ENCODE peak calls at places on chromosomes 12 and 14, in seven cellular contexts. One of them, this sample, is unnamed.

GRCh38 chr12:11500222-11500860 is 105.0 kb upstream of the PRB2 start:
- DNase-seq in head of caudate nucleus: peak; percentile 88
- DNase-seq in NCI-H1930: peak; percentile 29
- DNase-seq in tibial artery: peak; percentile 66
- DNase-seq in nephron progenitor cell: peak; percentile 99
- DNase-seq in BJ: no peak
- DNase-seq in fibroblast of villous mesenchyme: peak; percentile 71
- DNase-seq in this sample: peak; percentile 15

GRCh38 chr14:56004807-56005579 is 113.2 kb upstream of the PELI2 start:
- DNase-seq in head of caudate nucleus: no peak
- DNase-seq in NCI-H1930: no peak
- DNase-seq in tibial artery: peak; percentile 26
- DNase-seq in nephron progenitor cell: no peak
- DNase-seq in BJ: peak; percentile 35
- DNase-seq in fibroblast of villous mesenchyme: peak; percentile 85
- DNase-seq in this sample: peak; percentile 44

GRCh38 chr12:49783917-49784676 is 42.7 kb downstream of the TMBIM6 start:
- DNase-seq in head of caudate nucleus: no peak
- DNase-seq in NCI-H1930: no peak
- DNase-seq in tibial artery: no peak
- DNase-seq in nephron progenitor cell: no peak
- DNase-seq in BJ: peak; percentile 63
- DNase-seq in fibroblast of villous mesenchyme: peak; percentile 88
- DNase-seq in this sample: peak; percentile 80

GRCh38 chr14:87566986-87567385 is 426.0 kb downstream of the GALC start:
- DNase-seq in head of caudate nucleus: no peak
- DNase-seq in NCI-H1930: no peak
- DNase-seq in tibial artery: no peak
- DNase-seq in nephron progenitor cell: no peak
- DNase-seq in BJ: peak; percentile 58
- DNase-seq in fibroblast of villous mesenchyme: peak; percentile 65
- DNase-seq in this sample: no peak

GRCh38 chr12:8628731-8629130 is 16.1 kb upstream of the AICDA start:
- DNase-seq in head of caudate nucleus: no peak
- DNase-seq in NCI-H1930: no peak
- DNase-seq in tibial artery: no peak
- DNase-seq in nephron progenitor cell: no peak
- DNase-seq in BJ: no peak
- DNase-seq in fibroblast of villous mesenchyme: no peak
- DNase-seq in this sample: no peak

GRCh38 chr12:14560904-14561574 is 6.6 kb downstream of the PLBD1 start:
- DNase-seq in head of caudate nucleus: no peak
- DNase-seq in NCI-H1930: no peak
- DNase-seq in tibial artery: no peak
- DNase-seq in nephron progenitor cell: no peak
- DNase-seq in BJ: no peak
- DNase-seq in fibroblast of villous mesenchyme: no peak
- DNase-seq in this sample: no peak

GRCh38 chr14:22973217-22974032 is 8.9 kb downstream of the AJUBA start:
- DNase-seq in head of caudate nucleus: peak; percentile 66
- DNase-seq in NCI-H1930: peak; percentile 15
- DNase-seq in tibial artery: no peak
- DNase-seq in nephron progenitor cell: peak; percentile 49
- DNase-seq in BJ: no peak
- DNase-seq in fibroblast of villous mesenchyme: peak; percentile 79
- DNase-seq in this sample: no peak

GRCh38 chr14:30291216-30291615 is 267.7 kb upstream of the G2E3 start:
- DNase-seq in head of caudate nucleus: no peak
- DNase-seq in NCI-H1930: no peak
- DNase-seq in tibial artery: no peak
- DNase-seq in nephron progenitor cell: no peak
- DNase-seq in BJ: no peak
- DNase-seq in fibroblast of villous mesenchyme: no peak
- DNase-seq in this sample: no peak

GRCh38 chr12:95620171-95620570 is 68.9 kb upstream of the USP44 start:
- DNase-seq in head of caudate nucleus: no peak
- DNase-seq in NCI-H1930: no peak
- DNase-seq in tibial artery: no peak
- DNase-seq in nephron progenitor cell: no peak
- DNase-seq in BJ: no peak
- DNase-seq in fibroblast of villous mesenchyme: no peak
- DNase-seq in this sample: no peak

GRCh38 chr12:94078138-94078723 is 70.1 kb upstream of the PLXNC1 start:
- DNase-seq in head of caudate nucleus: no peak
- DNase-seq in NCI-H1930: no peak
- DNase-seq in tibial artery: no peak
- DNase-seq in nephron progenitor cell: no peak
- DNase-seq in BJ: no peak
- DNase-seq in fibroblast of villous mesenchyme: no peak
- DNase-seq in this sample: no peak

GRCh38 chr14:101074124-101075024 is 170.9 kb upstream of the RTL1 start:
- DNase-seq in head of caudate nucleus: peak; percentile 22
- DNase-seq in NCI-H1930: no peak
- DNase-seq in tibial artery: peak; percentile 10
- DNase-seq in nephron progenitor cell: no peak
- DNase-seq in BJ: no peak
- DNase-seq in fibroblast of villous mesenchyme: no peak
- DNase-seq in this sample: no peak

GRCh38 chr14:77580964-77581505 is 35.4 kb downstream of the SPTLC2 start:
- DNase-seq in head of caudate nucleus: no peak
- DNase-seq in NCI-H1930: no peak
- DNase-seq in tibial artery: no peak
- DNase-seq in nephron progenitor cell: no peak
- DNase-seq in BJ: peak; percentile 26
- DNase-seq in fibroblast of villous mesenchyme: peak; percentile 94
- DNase-seq in this sample: peak; percentile 55

GRCh38 chr14:104395276-104395675 is 184.3 kb upstream of the C14orf180 start:
- DNase-seq in head of caudate nucleus: no peak
- DNase-seq in NCI-H1930: no peak
- DNase-seq in tibial artery: peak; percentile 24
- DNase-seq in nephron progenitor cell: no peak
- DNase-seq in BJ: no peak
- DNase-seq in fibroblast of villous mesenchyme: no peak
- DNase-seq in this sample: no peak

GRCh38 chr12:77003244-77003643 is 62.1 kb downstream of the E2F7 start:
- DNase-seq in head of caudate nucleus: no peak
- DNase-seq in NCI-H1930: no peak
- DNase-seq in tibial artery: no peak
- DNase-seq in nephron progenitor cell: no peak
- DNase-seq in BJ: no peak
- DNase-seq in fibroblast of villous mesenchyme: no peak
- DNase-seq in this sample: no peak

GRCh38 chr12:108505121-108505520 is 10.0 kb upstream of the FICD start:
- DNase-seq in head of caudate nucleus: no peak
- DNase-seq in NCI-H1930: peak; percentile 9
- DNase-seq in tibial artery: no peak
- DNase-seq in nephron progenitor cell: no peak
- DNase-seq in BJ: no peak
- DNase-seq in fibroblast of villous mesenchyme: no peak
- DNase-seq in this sample: no peak

GRCh38 chr12:41699658-41700057 is 445.0 kb downstream of the GXYLT1 start:
- DNase-seq in head of caudate nucleus: no peak
- DNase-seq in NCI-H1930: no peak
- DNase-seq in tibial artery: no peak
- DNase-seq in nephron progenitor cell: no peak
- DNase-seq in BJ: no peak
- DNase-seq in fibroblast of villous mesenchyme: no peak
- DNase-seq in this sample: no peak

GRCh38 chr14:58455593-58456265 is 28.2 kb downstream of the KIAA0586 start:
- DNase-seq in head of caudate nucleus: no peak
- DNase-seq in NCI-H1930: no peak
- DNase-seq in tibial artery: no peak
- DNase-seq in nephron progenitor cell: no peak
- DNase-seq in BJ: no peak
- DNase-seq in fibroblast of villous mesenchyme: peak; percentile 24
- DNase-seq in this sample: no peak

GRCh38 chr12:93912086-93912733 is 235.0 kb downstream of the CRADD start:
- DNase-seq in head of caudate nucleus: no peak
- DNase-seq in NCI-H1930: no peak
- DNase-seq in tibial artery: no peak
- DNase-seq in nephron progenitor cell: no peak
- DNase-seq in BJ: no peak
- DNase-seq in fibroblast of villous mesenchyme: peak; percentile 22
- DNase-seq in this sample: no peak

GRCh38 chr12:117027251-117028086 is 71.7 kb downstream of the TESC start:
- DNase-seq in head of caudate nucleus: peak; percentile 34
- DNase-seq in NCI-H1930: no peak
- DNase-seq in tibial artery: no peak
- DNase-seq in nephron progenitor cell: no peak
- DNase-seq in BJ: no peak
- DNase-seq in fibroblast of villous mesenchyme: no peak
- DNase-seq in this sample: no peak

GRCh38 chr12:80602455-80602854 is 105.0 kb upstream of the MYF6 start:
- DNase-seq in head of caudate nucleus: no peak
- DNase-seq in NCI-H1930: no peak
- DNase-seq in tibial artery: no peak
- DNase-seq in nephron progenitor cell: no peak
- DNase-seq in BJ: no peak
- DNase-seq in fibroblast of villous mesenchyme: no peak
- DNase-seq in this sample: no peak

GRCh38 chr12:121611306-121611705 is 15.0 kb upstream of the ORAI1 start:
- DNase-seq in head of caudate nucleus: no peak
- DNase-seq in NCI-H1930: no peak
- DNase-seq in tibial artery: no peak
- DNase-seq in nephron progenitor cell: peak; percentile 30
- DNase-seq in BJ: no peak
- DNase-seq in fibroblast of villous mesenchyme: no peak
- DNase-seq in this sample: no peak

GRCh38 chr14:22820731-22821130 is 5.5 kb upstream of the SLC7A7 start:
- DNase-seq in head of caudate nucleus: no peak
- DNase-seq in NCI-H1930: no peak
- DNase-seq in tibial artery: no peak
- DNase-seq in nephron progenitor cell: no peak
- DNase-seq in BJ: peak; percentile 24
- DNase-seq in fibroblast of villous mesenchyme: peak; percentile 24
- DNase-seq in this sample: no peak

GRCh38 chr12:66194122-66194521 is 5.1 kb downstream of the IRAK3 start:
- DNase-seq in head of caudate nucleus: no peak
- DNase-seq in NCI-H1930: no peak
- DNase-seq in tibial artery: no peak
- DNase-seq in nephron progenitor cell: no peak
- DNase-seq in BJ: no peak
- DNase-seq in fibroblast of villous mesenchyme: no peak
- DNase-seq in this sample: no peak

GRCh38 chr14:64303471-64303917 is 9.3 kb upstream of the ESR2 start:
- DNase-seq in head of caudate nucleus: no peak
- DNase-seq in NCI-H1930: peak; percentile 48
- DNase-seq in tibial artery: no peak
- DNase-seq in nephron progenitor cell: peak; percentile 10
- DNase-seq in BJ: no peak
- DNase-seq in fibroblast of villous mesenchyme: peak; percentile 68
- DNase-seq in this sample: no peak

GRCh38 chr14:52891800-52892199 is 59.0 kb downstream of the FERMT2 start:
- DNase-seq in head of caudate nucleus: no peak
- DNase-seq in NCI-H1930: no peak
- DNase-seq in tibial artery: no peak
- DNase-seq in nephron progenitor cell: no peak
- DNase-seq in BJ: no peak
- DNase-seq in fibroblast of villous mesenchyme: no peak
- DNase-seq in this sample: no peak

GRCh38 chr12:10213168-10214130 is 772 bp downstream of the GABARAPL1 start:
- DNase-seq in head of caudate nucleus: peak; percentile 80
- DNase-seq in NCI-H1930: no peak
- DNase-seq in tibial artery: peak; percentile 88
- DNase-seq in nephron progenitor cell: peak; percentile 64
- DNase-seq in BJ: no peak
- DNase-seq in fibroblast of villous mesenchyme: peak; percentile 92
- DNase-seq in this sample: peak; percentile 68

GRCh38 chr12:70994217-70994788 is 73.8 kb upstream of the PTPRR start:
- DNase-seq in head of caudate nucleus: no peak
- DNase-seq in NCI-H1930: no peak
- DNase-seq in tibial artery: no peak
- DNase-seq in nephron progenitor cell: no peak
- DNase-seq in BJ: peak; percentile 5
- DNase-seq in fibroblast of villous mesenchyme: peak; percentile 74
- DNase-seq in this sample: no peak

GRCh38 chr12:110279976-110280783 is 867 bp upstream of the ATP2A2 start:
- DNase-seq in head of caudate nucleus: peak; percentile 76
- DNase-seq in NCI-H1930: peak; percentile 74
- DNase-seq in tibial artery: peak; percentile 36
- DNase-seq in nephron progenitor cell: no peak
- DNase-seq in BJ: no peak
- DNase-seq in fibroblast of villous mesenchyme: no peak
- DNase-seq in this sample: no peak

GRCh38 chr12:129109174-129110001 is 256.1 kb downstream of the GLT1D1 start:
- DNase-seq in head of caudate nucleus: no peak
- DNase-seq in NCI-H1930: no peak
- DNase-seq in tibial artery: no peak
- DNase-seq in nephron progenitor cell: no peak
- DNase-seq in BJ: no peak
- DNase-seq in fibroblast of villous mesenchyme: no peak
- DNase-seq in this sample: no peak

GRCh38 chr12:55706840-55707671 is 648 bp downstream of the ITGA7 start:
- DNase-seq in head of caudate nucleus: no peak
- DNase-seq in NCI-H1930: no peak
- DNase-seq in tibial artery: no peak
- DNase-seq in nephron progenitor cell: peak; percentile 37
- DNase-seq in BJ: no peak
- DNase-seq in fibroblast of villous mesenchyme: no peak
- DNase-seq in this sample: no peak

GRCh38 chr14:23829736-23830474 is 123.7 kb upstream of the DHRS4 start:
- DNase-seq in head of caudate nucleus: no peak
- DNase-seq in NCI-H1930: no peak
- DNase-seq in tibial artery: no peak
- DNase-seq in nephron progenitor cell: no peak
- DNase-seq in BJ: peak; percentile 82
- DNase-seq in fibroblast of villous mesenchyme: peak; percentile 90
- DNase-seq in this sample: peak; percentile 23

GRCh38 chr12:57031228-57031670 is 14.9 kb upstream of the TAC3 start:
- DNase-seq in head of caudate nucleus: no peak
- DNase-seq in NCI-H1930: no peak
- DNase-seq in tibial artery: no peak
- DNase-seq in nephron progenitor cell: no peak
- DNase-seq in BJ: no peak
- DNase-seq in fibroblast of villous mesenchyme: no peak
- DNase-seq in this sample: no peak

GRCh38 chr14:104878582-104878981 is 13.5 kb downstream of the CEP170B start:
- DNase-seq in head of caudate nucleus: no peak
- DNase-seq in NCI-H1930: no peak
- DNase-seq in tibial artery: no peak
- DNase-seq in nephron progenitor cell: peak; percentile 23
- DNase-seq in BJ: no peak
- DNase-seq in fibroblast of villous mesenchyme: no peak
- DNase-seq in this sample: no peak

GRCh38 chr14:94914191-94914590 is 144.3 kb upstream of the GSC start:
- DNase-seq in head of caudate nucleus: no peak
- DNase-seq in NCI-H1930: no peak
- DNase-seq in tibial artery: no peak
- DNase-seq in nephron progenitor cell: no peak
- DNase-seq in BJ: no peak
- DNase-seq in fibroblast of villous mesenchyme: no peak
- DNase-seq in this sample: no peak

GRCh38 chr12:48980953-48981756 is 3.0 kb downstream of the WNT1 start:
- DNase-seq in head of caudate nucleus: peak; percentile 69
- DNase-seq in NCI-H1930: no peak
- DNase-seq in tibial artery: no peak
- DNase-seq in nephron progenitor cell: no peak
- DNase-seq in BJ: no peak
- DNase-seq in fibroblast of villous mesenchyme: no peak
- DNase-seq in this sample: no peak

This sample was measured in AG04450.